ENCODE peak calls at places on chromosome 2, in eight cellular contexts. Y, Z, R, T, X, G, A and J are unnamed samples.

GRCh38 chr2:100921685-100922161 is 80.4 kb upstream of the RPL31 start:
- DNase-seq in R (no peak), G (no peak), Z (no peak), X (peak), A (peak), T (peak), Y (no peak), J (no peak)

GRCh38 chr2:193505620-193506019 is 1310.9 kb upstream of the TMEFF2 start:
- DNase-seq in X (no peak), Z (no peak), A (no peak), G (no peak), T (no peak), Y (no peak), R (no peak), J (no peak)

GRCh38 chr2:54801422-54801821 is 78.0 kb downstream of the EML6 start:
- DNase-seq in T (no peak), X (no peak), R (no peak), Z (no peak), A (no peak), Y (no peak), G (no peak), J (no peak)

GRCh38 chr2:158723921-158724802 is 71.0 kb upstream of the DAPL1 start:
- DNase-seq in G (no peak), Z (no peak), T (no peak), Y (no peak), X (no peak), A (no peak), R (peak), J (no peak)

GRCh38 chr2:190185380-190185779 is 122.9 kb upstream of the MSTN start:
- DNase-seq in Z (no peak), G (no peak), R (no peak), T (no peak), Y (no peak), A (no peak), X (no peak), J (no peak)

GRCh38 chr2:102059151-102059550 is 67.4 kb downstream of the IL1R2 start:
- DNase-seq in Y (no peak), T (no peak), Z (no peak), G (no peak), R (peak), X (no peak), A (no peak), J (no peak)

GRCh38 chr2:222479855-222480254 is 55.5 kb downstream of the SGPP2 start:
- DNase-seq in T (peak), A (no peak), Z (no peak), G (no peak), Y (no peak), R (no peak), X (peak), J (no peak)

GRCh38 chr2:211161236-211161635 is 604.8 kb downstream of the CPS1 start:
- DNase-seq in Z (no peak), X (peak), Y (no peak), A (no peak), G (no peak), R (no peak), T (peak), J (no peak)

GRCh38 chr2:88599527-88599926 is 27.7 kb downstream of the EIF2AK3 start:
- DNase-seq in Z (no peak), X (no peak), G (no peak), R (no peak), T (no peak), A (no peak), Y (no peak), J (no peak)

GRCh38 chr2:228613133-228613532 is 431.6 kb upstream of the SPHKAP start:
- DNase-seq in Y (peak), X (peak), T (peak), R (no peak), G (no peak), A (peak), Z (no peak), J (no peak)

GRCh38 chr2:166417669-166418068 is 41.9 kb upstream of the SCN9A start:
- DNase-seq in Z (no peak), Y (no peak), G (no peak), R (peak), X (peak), A (peak), T (peak), J (no peak)

GRCh38 chr2:64338910-64339500 is 115.0 kb upstream of the LGALSL start:
- DNase-seq in Z (no peak), A (no peak), G (no peak), Y (no peak), T (peak), R (no peak), X (peak), J (no peak)

GRCh38 chr2:74267068-74267467 is 68.7 kb downstream of the MTHFD2 start:
- DNase-seq in A (no peak), G (no peak), R (peak), X (no peak), Y (no peak), T (no peak), Z (no peak), J (no peak)

GRCh38 chr2:40123746-40124145 is 328.1 kb downstream of the SLC8A1 start:
- DNase-seq in T (no peak), Y (no peak), A (no peak), R (no peak), X (no peak), Z (no peak), G (no peak), J (no peak)

GRCh38 chr2:179268277-179268935 is 3.8 kb upstream of the SESTD1 start:
- DNase-seq in R (peak), Z (peak), X (peak), G (peak), Y (peak), A (peak), T (peak), J (peak)

GRCh38 chr2:194591192-194591591 is 1065.8 kb upstream of the SLC39A10 start:
- DNase-seq in A (no peak), R (no peak), X (no peak), G (no peak), Z (no peak), Y (no peak), T (no peak), J (no peak)

GRCh38 chr2:209556354-209556961 is 132.6 kb downstream of the MAP2 start:
- DNase-seq in Y (no peak), G (no peak), A (peak), X (peak), T (peak), R (peak), Z (no peak), J (no peak)

GRCh38 chr2:179545024-179545423 is 280.4 kb upstream of the SESTD1 start:
- DNase-seq in R (no peak), A (no peak), X (no peak), T (no peak), G (no peak), Y (no peak), Z (no peak), J (no peak)

GRCh38 chr2:237290249-237290648 is 123.7 kb downstream of the COL6A3 start:
- DNase-seq in Z (no peak), X (no peak), T (peak), Y (no peak), R (no peak), G (peak), A (peak), J (peak)

GRCh38 chr2:166375736-166376487 is at the start of gene SCN9A:
- DNase-seq in Z (peak), Y (peak), A (peak), R (peak), X (peak), G (peak), T (peak), J (peak)

GRCh38 chr2:134581877-134582546 is 136.8 kb downstream of the TMEM163 start:
- DNase-seq in Z (no peak), A (no peak), Y (no peak), T (no peak), R (no peak), G (no peak), X (no peak), J (no peak)

GRCh38 chr2:2621855-2622254 is 290.8 kb upstream of the MYT1L start:
- DNase-seq in X (no peak), Z (no peak), T (no peak), A (no peak), G (no peak), R (no peak), Y (no peak), J (no peak)

GRCh38 chr2:191679818-191680600 is 2.1 kb downstream of the NABP1 start:
- DNase-seq in G (no peak), T (peak), Z (no peak), A (peak), R (peak), X (peak), Y (peak), J (no peak)

GRCh38 chr2:217208867-217209266 is 349.0 kb upstream of the TNP1 start:
- DNase-seq in T (no peak), X (no peak), Y (no peak), R (no peak), G (no peak), Z (no peak), A (no peak), J (no peak)

GRCh38 chr2:173184031-173185004 is 108.7 kb downstream of the MAP3K20 start:
- DNase-seq in T (peak), Z (no peak), X (peak), Y (no peak), R (no peak), G (peak), A (peak), J (peak)

GRCh38 chr2:42110287-42110973 is 58.7 kb upstream of the EML4 start:
- DNase-seq in G (no peak), Y (no peak), Z (no peak), A (peak), R (no peak), T (peak), X (peak), J (no peak)

GRCh38 chr2:102310964-102311640 is at the start of gene IL1RL1:
- DNase-seq in Y (no peak), Z (no peak), X (no peak), T (no peak), R (no peak), G (no peak), A (no peak), J (no peak)

GRCh38 chr2:63053889-63054725 is 3.5 kb downstream of the OTX1 start:
- DNase-seq in R (no peak), Y (peak), Z (no peak), G (no peak), X (no peak), T (peak), A (no peak), J (no peak)

GRCh38 chr2:30862054-30862651 is 54.9 kb upstream of the CAPN13 start:
- DNase-seq in Y (no peak), A (peak), R (peak), G (peak), Z (peak), X (peak), T (peak), J (no peak)

GRCh38 chr2:56040189-56040588 is 116.6 kb upstream of the EFEMP1 start:
- DNase-seq in Z (no peak), X (no peak), A (no peak), R (no peak), Y (no peak), T (no peak), G (no peak), J (no peak)

GRCh38 chr2:45974056-45974455 is 322.6 kb downstream of the PRKCE start:
- DNase-seq in Z (no peak), Y (peak), T (no peak), R (no peak), X (no peak), A (no peak), G (no peak), J (no peak)

GRCh38 chr2:204655101-204655500 is 109.8 kb downstream of the PARD3B start:
- DNase-seq in G (no peak), Z (no peak), A (peak), T (peak), R (no peak), X (peak), Y (no peak), J (no peak)

GRCh38 chr2:190156750-190157277 is 94.3 kb upstream of the MSTN start:
- DNase-seq in T (no peak), X (no peak), Y (no peak), G (no peak), R (no peak), Z (no peak), A (no peak), J (no peak)

GRCh38 chr2:150211164-150211631 is 276.3 kb downstream of the RND3 start:
- DNase-seq in G (no peak), X (peak), R (no peak), Z (no peak), A (peak), T (peak), Y (no peak), J (no peak)

GRCh38 chr2:32858713-32859112 is 88.0 kb upstream of the LTBP1 start:
- DNase-seq in T (no peak), A (no peak), R (no peak), X (no peak), Y (no peak), Z (no peak), G (no peak), J (no peak)

GRCh38 chr2:23414876-23415275 is 29.9 kb downstream of the KLHL29 start:
- DNase-seq in X (no peak), G (no peak), T (no peak), Y (no peak), Z (no peak), A (no peak), R (no peak), J (no peak)

GRCh38 chr2:100936070-100936741 is 65.9 kb upstream of the RPL31 start:
- DNase-seq in A (no peak), G (no peak), Z (no peak), X (no peak), R (no peak), Y (no peak), T (no peak), J (no peak)

GRCh38 chr2:233021771-233022170 is 8.7 kb upstream of the NGEF start:
- DNase-seq in X (no peak), R (no peak), A (no peak), G (no peak), Y (no peak), T (peak), Z (no peak), J (no peak)